ENCODE peak calls at places on chromosomes 6 and 20, in six cellular contexts. X is MM.1S, V is astrocyte, U is HCT116, M is SK-N-SH, F is PC-3. C is an unnamed sample.
A peak's percentile ranks its signal among the peaks of the same experiment; 100 is the strongest.

GRCh38 chr20:60466683-60467022 is 508.4 kb downstream of the CDH26 start:
- DNase-seq in X (no peak), F (no peak), U (no peak), M (no peak), V (no peak), C (no peak)

GRCh38 chr20:32582659-32583580 is 2.2 kb downstream of the NOL4L start:
- DNase-seq in U (no peak), F (no peak), M (peak; percentile 84), V (no peak), X (no peak), C (peak; percentile 27)

GRCh38 chr6:75524322-75524972 is 30.8 kb upstream of the FILIP1 start:
- DNase-seq in V (peak; percentile 96), U (peak; percentile 10), X (no peak), M (no peak), F (peak; percentile 88), C (peak; percentile 97)

GRCh38 chr20:50242863-50243609 is 52.4 kb downstream of the CEBPB start:
- DNase-seq in F (peak; percentile 94), V (peak; percentile 61), M (no peak), X (no peak), U (peak; percentile 77), C (peak; percentile 80)

GRCh38 chr20:62473200-62473585 is 2.6 kb downstream of the GATA5 start:
- DNase-seq in V (no peak), F (no peak), M (no peak), X (no peak), U (no peak), C (no peak)

GRCh38 chr20:58511364-58511763 is 3.8 kb downstream of the APCDD1L start:
- DNase-seq in F (no peak), U (no peak), V (peak; percentile 86), M (peak; percentile 48), X (no peak), C (peak; percentile 90)

GRCh38 chr6:72246926-72247325 is 360.6 kb downstream of the RIMS1 start:
- DNase-seq in U (peak; percentile 0), F (peak; percentile 22), X (no peak), M (peak; percentile 0), V (no peak), C (peak; percentile 42)

GRCh38 chr6:157012355-157012754 is 235.2 kb downstream of the ARID1B start:
- DNase-seq in V (no peak), U (no peak), M (no peak), X (no peak), F (no peak), C (no peak)

GRCh38 chr6:1135726-1136414 is 176.0 kb upstream of the FOXQ1 start:
- DNase-seq in U (no peak), V (no peak), X (no peak), F (no peak), M (no peak), C (peak; percentile 42)

GRCh38 chr6:108654465-108655106 is 93.9 kb downstream of the FOXO3 start:
- DNase-seq in V (peak; percentile 41), M (no peak), U (no peak), F (no peak), X (no peak), C (peak; percentile 70)
- H3K9ac ChIP-seq in V (no peak overlapping the region), M (no peak overlapping the region), U (no peak overlapping the region), F (no peak overlapping the region), X (no peak overlapping the region), C (no peak overlapping the region)

GRCh38 chr6:108565893-108566292 is 5.2 kb downstream of the FOXO3 start:
- DNase-seq in X (peak; percentile 54), M (no peak), U (no peak), F (peak; percentile 45), V (peak; percentile 53), C (peak; percentile 94)
- H3K9ac ChIP-seq in X (peak overlapping the region; percentile 100), M (peak overlapping the region; percentile 10), U (no peak overlapping the region), F (no peak overlapping the region), V (peak overlapping the region; percentile 51), C (no peak overlapping the region)

GRCh38 chr20:57211949-57212889 is 54.2 kb downstream of the BMP7 start:
- DNase-seq in X (no peak), U (peak; percentile 68), F (peak; percentile 93), V (peak; percentile 94), M (no peak), C (peak; percentile 67)
- H3K9ac ChIP-seq in X (no peak overlapping the region), U (peak overlapping the region; percentile 46), F (peak overlapping the region; percentile 11), V (peak overlapping the region; percentile 61), M (no peak overlapping the region), C (no peak overlapping the region)

GRCh38 chr6:20757761-20758160 is 223.5 kb downstream of the CDKAL1 start:
- DNase-seq in X (no peak), V (peak; percentile 63), M (no peak), F (peak; percentile 61), U (no peak), C (no peak)

GRCh38 chr6:20751293-20751946 is 217.2 kb downstream of the CDKAL1 start:
- DNase-seq in V (no peak), F (no peak), M (no peak), X (no peak), U (no peak), C (peak; percentile 66)

GRCh38 chr6:20755631-20756030 is 221.4 kb downstream of the CDKAL1 start:
- DNase-seq in F (peak; percentile 79), U (no peak), M (no peak), X (no peak), V (no peak), C (peak; percentile 24)
- H3K9ac ChIP-seq in F (no peak overlapping the region), U (no peak overlapping the region), M (no peak overlapping the region), X (no peak overlapping the region), V (no peak overlapping the region), C (no peak overlapping the region)

C was measured in fibroblast of lung.